ENCODE peak calls at places on chromosomes 4 and X, in six cellular contexts. M is A549, Z is heart left ventricle, Y is uterus, G is stomach, J is body of pancreas. S is an unnamed sample.

GRCh38 chr4:86218721-86219481 is 141.0 kb downstream of the MAPK10 start:
- DNase-seq in Z (no peak), Y (peak), M (peak), G (no peak), J (peak), S (no peak)

GRCh38 chrX:51608766-51609165 is 9.9 kb downstream of the CENPVL3 start:
- DNase-seq in M (no peak), G (no peak), Y (no peak), Z (no peak), J (no peak), S (no peak)

GRCh38 chr4:24260133-24260532 is 324.2 kb downstream of the DHX15 start:
- DNase-seq in Z (no peak), G (no peak), Y (no peak), J (no peak), M (no peak), S (no peak)

GRCh38 chr4:8159522-8160232 is 1.1 kb upstream of the ABLIM2 start:
- DNase-seq in Y (no peak), J (no peak), Z (no peak), M (no peak), G (no peak), S (no peak)

GRCh38 chr4:32672369-32672768 is 1952.2 kb downstream of the PCDH7 start:
- DNase-seq in G (no peak), Z (no peak), Y (no peak), J (no peak), M (no peak), S (no peak)

GRCh38 chrX:148732743-148733142 is 232.3 kb downstream of the AFF2 start:
- DNase-seq in Z (no peak), G (no peak), M (no peak), J (no peak), Y (no peak), S (no peak)

GRCh38 chr4:169612869-169613859 is 781 bp upstream of the NEK1 start:
- DNase-seq in Z (peak), Y (peak), J (peak), G (peak), M (peak), S (peak)

GRCh38 chr4:133151681-133152329 is 2.7 kb downstream of the PCDH10 start:
- DNase-seq in J (no peak), Z (no peak), Y (no peak), G (no peak), M (peak), S (peak)

GRCh38 chr4:74114234-74114633 is 15.2 kb upstream of the CXCL2 start:
- DNase-seq in Y (no peak), M (no peak), Z (no peak), G (no peak), J (no peak), S (no peak)

GRCh38 chr4:167105857-167106256 is 128.4 kb downstream of the SPOCK3 start:
- DNase-seq in M (no peak), G (no peak), Y (no peak), Z (no peak), J (no peak), S (no peak)
- TF ChIP-seq POLR2A in M (no peak), G (no peak), Y (no peak), Z (no peak), J (no peak), S (no peak)

GRCh38 chr4:173169178-173169427 is 492 bp downstream of the GALNT7 start:
- DNase-seq in M (no peak), G (no peak), J (no peak), Z (no peak), Y (no peak), S (no peak)
- TF ChIP-seq POLR2A in M (no peak), G (no peak), J (no peak), Z (no peak), Y (no peak), S (no peak)

DNA sequence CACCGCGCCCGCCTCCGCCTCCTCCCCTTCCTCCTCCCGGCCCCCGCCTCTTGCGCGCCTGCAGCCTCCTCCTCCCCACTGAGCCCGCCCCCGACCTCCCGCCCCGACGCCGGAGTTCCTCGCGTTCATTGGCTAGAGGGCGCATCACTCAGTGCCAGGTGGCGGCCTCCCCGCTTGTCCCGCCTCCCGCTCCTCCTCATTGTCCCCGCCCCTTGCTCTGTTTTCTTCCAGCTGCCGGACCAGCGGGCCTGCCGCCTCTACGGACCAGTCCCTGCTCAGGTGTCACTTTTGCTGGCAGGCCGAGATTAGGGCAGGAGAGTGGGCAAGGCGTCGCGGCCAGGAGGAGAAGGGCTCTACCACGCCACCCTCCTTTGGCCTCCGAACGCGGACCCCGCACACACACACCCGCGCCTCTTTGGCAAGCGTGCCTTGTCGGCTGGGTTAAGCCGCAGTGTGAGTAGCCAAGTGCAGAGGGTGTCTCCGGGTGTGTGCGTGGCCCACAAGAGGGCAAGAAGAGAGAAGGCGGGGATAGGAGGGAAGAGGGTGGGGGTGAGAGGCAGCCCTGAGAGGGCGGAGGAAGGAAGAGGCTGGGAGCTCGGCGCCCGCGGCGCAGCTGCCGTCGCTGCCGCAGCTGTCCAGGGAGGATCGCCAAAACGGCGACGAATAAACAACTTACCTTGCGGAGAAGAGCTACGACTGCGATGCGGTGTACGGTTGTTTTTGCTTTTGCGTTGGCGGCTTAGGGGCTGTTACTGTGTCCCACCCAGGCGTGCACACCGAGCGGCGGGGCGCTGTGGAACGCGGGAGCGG is 436 bp upstream of the PPP3CA start:
- DNase-seq in Z (peak), J (peak), M (peak), Y (peak), G (peak), S (peak)
- TF ChIP-seq POLR2A in Z (no peak), J (peak), M (peak), Y (peak), G (no peak), S (peak)

DNA sequence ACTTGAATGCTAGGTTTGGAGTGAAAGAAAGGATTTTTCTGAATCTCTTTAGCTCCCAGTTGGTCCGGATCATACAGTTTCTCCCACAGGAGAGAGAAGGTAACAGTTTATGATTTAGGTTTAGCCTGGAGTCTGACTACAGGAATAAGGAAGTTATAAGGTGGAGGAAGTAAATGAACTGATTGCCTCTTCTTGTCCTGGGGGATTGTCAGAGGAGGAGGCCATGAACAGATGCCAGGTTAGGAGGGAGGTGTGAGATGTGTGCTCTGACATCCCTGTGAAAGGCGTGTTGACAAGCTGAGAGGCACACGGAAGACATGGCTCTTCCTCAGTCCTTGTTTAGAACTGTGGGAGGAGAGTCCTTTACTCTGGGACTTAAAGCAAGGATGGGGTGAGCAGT is 64.4 kb downstream of the CHRNA9 start:
- DNase-seq in J (no peak), Y (no peak), M (no peak), G (no peak), Z (no peak), S (no peak)
- TF ChIP-seq POLR2A in J (no peak), Y (no peak), M (no peak), G (no peak), Z (no peak), S (no peak)

GRCh38 chr4:39527296-39528055 is at the start of gene UGDH:
- DNase-seq in J (peak), M (peak), Y (peak), Z (peak), G (peak), S (peak)
- TF ChIP-seq POLR2A in J (peak), M (peak), Y (peak), Z (peak), G (no peak), S (peak)

DNA sequence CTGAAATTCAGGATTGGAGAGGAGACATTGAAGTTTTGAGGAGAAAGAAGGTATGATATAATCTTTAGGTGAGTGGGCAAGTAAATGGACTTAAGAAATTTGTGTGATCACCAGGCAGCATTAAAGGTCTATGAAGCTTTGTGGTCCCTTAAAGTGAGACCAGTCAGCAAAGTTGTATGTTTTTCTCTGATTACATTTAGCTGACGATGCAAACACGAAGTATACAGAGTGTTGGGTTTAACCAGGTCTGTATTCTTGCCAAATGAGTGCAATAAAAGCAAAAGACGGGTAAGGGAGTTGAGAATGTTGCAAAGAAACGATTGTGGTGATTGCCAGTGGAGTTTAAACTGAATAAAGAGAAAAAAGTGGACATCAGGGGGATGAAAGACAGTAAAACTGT is 11.6 kb upstream of the YIPF6 start:
- DNase-seq in Y (no peak), M (no peak), J (no peak), Z (no peak), G (no peak), S (no peak)
- TF ChIP-seq POLR2A in Y (no peak), M (no peak), J (no peak), Z (no peak), G (no peak), S (no peak)

DNA sequence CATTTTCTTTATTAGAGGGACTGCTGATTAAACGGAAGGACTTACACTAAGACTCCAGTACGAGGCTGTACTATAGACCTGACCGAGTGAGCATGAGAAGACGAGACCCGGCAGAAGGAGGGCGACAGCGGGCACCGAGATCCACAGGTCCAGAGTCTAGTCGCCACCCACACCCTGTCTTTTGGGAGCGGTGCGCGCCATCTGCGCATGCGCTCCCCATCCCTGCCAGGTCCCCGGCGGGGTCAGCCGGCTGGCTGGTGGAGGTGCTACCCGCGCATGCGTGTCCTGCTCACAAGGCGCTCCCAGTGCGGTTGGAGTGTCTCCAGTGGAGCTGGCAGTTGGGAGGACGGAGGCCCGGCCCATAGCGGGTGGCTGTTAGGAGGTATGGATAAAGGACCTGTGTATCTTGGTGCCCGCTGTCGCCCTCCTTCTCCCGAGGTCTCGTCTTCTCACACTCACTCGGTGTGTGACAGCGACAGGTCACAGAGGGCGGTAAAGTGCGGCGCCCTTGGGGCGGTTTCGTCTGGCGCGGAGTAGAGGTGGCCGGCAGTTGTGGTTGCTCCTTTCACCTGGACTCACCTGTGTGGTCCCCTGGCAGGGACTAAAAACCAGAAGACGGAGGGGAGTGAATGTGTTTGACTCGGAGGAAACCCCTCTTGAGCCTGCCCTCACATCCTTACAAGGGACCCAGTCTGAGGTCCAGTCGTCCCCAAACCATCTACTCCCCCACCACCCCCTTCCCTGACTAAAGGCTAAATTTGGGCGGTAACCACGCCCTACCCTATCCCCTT is 7.6 kb upstream of the HSD17B10 start:
- DNase-seq in Z (peak), J (peak), M (peak), G (peak), Y (peak), S (peak)
- TF ChIP-seq POLR2A in Z (no peak), J (no peak), M (peak), G (no peak), Y (no peak), S (peak)

GRCh38 chr4:181647396-181648107 is 595.6 kb upstream of the TENM3 start:
- DNase-seq in Y (no peak), G (no peak), J (no peak), Z (no peak), M (no peak), S (no peak)

GRCh38 chr4:181650033-181650825 is 593.0 kb upstream of the TENM3 start:
- DNase-seq in J (no peak), Z (no peak), Y (no peak), M (no peak), G (no peak), S (no peak)

GRCh38 chr4:181643466-181643865 is 599.7 kb upstream of the TENM3 start:
- DNase-seq in Y (no peak), M (no peak), G (no peak), Z (no peak), J (no peak), S (no peak)

GRCh38 chr4:181645489-181645888 is 597.7 kb upstream of the TENM3 start:
- DNase-seq in J (no peak), Y (no peak), M (no peak), G (no peak), Z (no peak), S (no peak)

GRCh38 chr4:181646864-181647263 is 596.3 kb upstream of the TENM3 start:
- DNase-seq in G (no peak), Y (no peak), Z (no peak), M (no peak), J (no peak), S (no peak)
- TF ChIP-seq POLR2A in G (no peak), Y (no peak), Z (no peak), M (no peak), J (no peak), S (no peak)

GRCh38 chrX:55717521-55718497 is at the start of gene RRAGB:
- DNase-seq in M (peak), G (peak), J (peak), Y (peak), Z (peak), S (peak)
- TF ChIP-seq POLR2A in M (peak), G (no peak), J (no peak), Y (peak), Z (no peak), S (peak)

GRCh38 chrX:39811391-39811790 is 286.4 kb downstream of the BCOR start:
- DNase-seq in J (peak), G (no peak), Y (no peak), Z (no peak), M (no peak), S (no peak)
- TF ChIP-seq POLR2A in J (no peak), G (no peak), Y (no peak), Z (no peak), M (no peak), S (no peak)